ENCODE peak calls at places on chromosome 5, in four cellular contexts. One of them, this sample, is unnamed.

GRCh38 chr5:133870661-133871060 is 97.8 kb downstream of the C5orf15 start:
- DNase-seq in nucleus accumbens: no peak
- DNase-seq in NCI-H1417: no peak
- DNase-seq in WTC11: no peak
- DNase-seq in this sample: no peak

GRCh38 chr5:127680579-127680978 is 22.6 kb upstream of the CCDC192 start:
- DNase-seq in WTC11: no peak
- DNase-seq in NCI-H1417: no peak
- DNase-seq in nucleus accumbens: no peak
- DNase-seq in this sample: no peak

GRCh38 chr5:14143843-14144585 is 872 bp downstream of the TRIO start:
- DNase-seq in nucleus accumbens: peak
- DNase-seq in WTC11: peak
- DNase-seq in NCI-H1417: peak
- DNase-seq in this sample: peak

GRCh38 chr5:172443441-172444109 is 10.8 kb downstream of the SH3PXD2B start:
- DNase-seq in NCI-H1417: no peak
- DNase-seq in WTC11: no peak
- DNase-seq in nucleus accumbens: peak
- DNase-seq in this sample: no peak

GRCh38 chr5:103475629-103476240 is 86.9 kb downstream of the NUDT12 start:
- DNase-seq in WTC11: no peak
- DNase-seq in NCI-H1417: peak
- DNase-seq in nucleus accumbens: no peak
- DNase-seq in this sample: no peak

GRCh38 chr5:1540831-1541661 is 17.3 kb upstream of the LPCAT1 start:
- DNase-seq in nucleus accumbens: no peak
- DNase-seq in WTC11: no peak
- DNase-seq in NCI-H1417: no peak
- DNase-seq in this sample: no peak

GRCh38 chr5:113663879-113664278 is 150.4 kb downstream of the YTHDC2 start:
- DNase-seq in NCI-H1417: no peak
- DNase-seq in nucleus accumbens: no peak
- DNase-seq in WTC11: peak
- DNase-seq in this sample: peak

GRCh38 chr5:142025637-142026036 is 12.8 kb upstream of the GNPDA1 start:
- DNase-seq in WTC11: no peak
- DNase-seq in NCI-H1417: no peak
- DNase-seq in nucleus accumbens: no peak
- DNase-seq in this sample: no peak

GRCh38 chr5:111929892-111930291 is 172.9 kb upstream of the NREP start:
- DNase-seq in NCI-H1417: no peak
- DNase-seq in nucleus accumbens: no peak
- DNase-seq in WTC11: no peak
- DNase-seq in this sample: no peak

GRCh38 chr5:163696270-163696887 is 191.0 kb downstream of the MAT2B start:
- DNase-seq in WTC11: peak
- DNase-seq in NCI-H1417: peak
- DNase-seq in nucleus accumbens: peak
- DNase-seq in this sample: peak

GRCh38 chr5:51960617-51961115 is 577.4 kb downstream of the ISL1 start:
- DNase-seq in NCI-H1417: peak
- DNase-seq in nucleus accumbens: no peak
- DNase-seq in WTC11: no peak
- DNase-seq in this sample: no peak

GRCh38 chr5:139668064-139668880 is 20.1 kb downstream of the CXXC5 start:
- DNase-seq in nucleus accumbens: peak
- DNase-seq in NCI-H1417: no peak
- DNase-seq in WTC11: no peak
- DNase-seq in this sample: no peak

GRCh38 chr5:160199410-160199911 is 29.8 kb upstream of the FABP6 start:
- DNase-seq in WTC11: peak
- DNase-seq in NCI-H1417: peak
- DNase-seq in nucleus accumbens: peak
- DNase-seq in this sample: peak

GRCh38 chr5:137616046-137616445 is 116.9 kb upstream of the SPOCK1 start:
- DNase-seq in NCI-H1417: no peak
- DNase-seq in WTC11: no peak
- DNase-seq in nucleus accumbens: no peak
- DNase-seq in this sample: no peak

GRCh38 chr5:127650649-127651048 is 1.8 kb downstream of the CTXN3 start:
- DNase-seq in nucleus accumbens: no peak
- DNase-seq in WTC11: no peak
- DNase-seq in NCI-H1417: no peak
- DNase-seq in this sample: no peak

GRCh38 chr5:76938177-76938576 is 14.7 kb upstream of the CRHBP start:
- DNase-seq in NCI-H1417: no peak
- DNase-seq in WTC11: no peak
- DNase-seq in nucleus accumbens: no peak
- DNase-seq in this sample: no peak

GRCh38 chr5:35364350-35364749 is 134.1 kb upstream of the PRLR start:
- DNase-seq in NCI-H1417: no peak
- DNase-seq in nucleus accumbens: no peak
- DNase-seq in WTC11: no peak
- DNase-seq in this sample: no peak

GRCh38 chr5:154627711-154628678 is 127.2 kb upstream of the LARP1 start:
- DNase-seq in WTC11: no peak
- DNase-seq in NCI-H1417: no peak
- DNase-seq in nucleus accumbens: no peak
- DNase-seq in this sample: no peak

This sample was measured in H9.